ENCODE peak calls at places on chromosomes 13 and 19, in five cellular contexts. H is fibroblast of the aortic adventitia; Z is breast epithelium; U is NCI-H748 treated with DMSO at 0.1 percent for 48 hours; C is activated CD8-positive, alpha-beta T cell treated with anti-CD3 and anti-CD28 coated beads for 36 hours. I is an unnamed sample.

GRCh38 chr19:27776020-27776419 is 1436.9 kb downstream of the UQCRFS1 start:
- DNase-seq in C (peak), H (peak), U (no peak), Z (no peak), I (peak)

GRCh38 chr13:102569488-102569887 is 27.3 kb upstream of the TPP2 start:
- DNase-seq in C (no peak), H (peak), Z (no peak), U (no peak), I (peak)

GRCh38 chr13:112447761-112448603 is 71.8 kb downstream of the SPACA7 start:
- DNase-seq in Z (no peak), H (no peak), C (no peak), U (peak), I (no peak)

GRCh38 chr13:23760000-23760399 is 129.2 kb downstream of the MIPEP start:
- DNase-seq in U (no peak), Z (no peak), H (no peak), C (no peak), I (no peak)

GRCh38 chr13:48255954-48256353 is 22.9 kb downstream of the ITM2B start:
- DNase-seq in Z (no peak), U (no peak), H (no peak), C (no peak), I (peak)

GRCh38 chr19:3808420-3809143 is 22.4 kb upstream of the MATK start:
- DNase-seq in C (no peak), H (no peak), U (no peak), Z (no peak), I (no peak)

GRCh38 chr19:55372316-55373081 is 2.2 kb upstream of the IL11 start:
- DNase-seq in C (peak), H (peak), U (no peak), Z (no peak), I (peak)

GRCh38 chr13:33775339-33776108 is 42.4 kb upstream of the RFC3 start:
- DNase-seq in U (no peak), C (no peak), Z (no peak), H (no peak), I (no peak)

GRCh38 chr13:23450340-23451046 is 17.0 kb upstream of the SACS start:
- DNase-seq in C (no peak), Z (no peak), H (no peak), U (no peak), I (no peak)

GRCh38 chr13:99386495-99386894 is 79.3 kb upstream of the GPR183 start:
- DNase-seq in C (no peak), H (no peak), Z (no peak), U (no peak), I (no peak)

GRCh38 chr19:1970806-1971502 is 30.0 kb downstream of the CSNK1G2 start:
- DNase-seq in U (no peak), C (no peak), Z (no peak), H (no peak), I (no peak)

GRCh38 chr13:110869805-110870706 is 44.8 kb downstream of the ANKRD10 start:
- DNase-seq in C (peak), H (peak), U (no peak), Z (peak), I (peak)

GRCh38 chr19:1913781-1914577 is 8.8 kb downstream of the ADAT3 start:
- DNase-seq in Z (no peak), U (no peak), H (no peak), C (no peak), I (no peak)

GRCh38 chr13:82330499-82330898 is 1551.8 kb downstream of the SLITRK1 start:
- DNase-seq in H (peak), Z (no peak), U (no peak), C (no peak), I (peak)

GRCh38 chr13:95115525-95115924 is 185.7 kb downstream of the ABCC4 start:
- DNase-seq in H (no peak), U (peak), C (no peak), Z (no peak), I (no peak)

GRCh38 chr13:111567637-111568036 is 247.2 kb downstream of the TEX29 start:
- DNase-seq in H (no peak), Z (no peak), C (no peak), U (no peak), I (no peak)

GRCh38 chr13:27607125-27607524 is 13.2 kb downstream of the LNX2 start:
- DNase-seq in Z (no peak), H (peak), C (no peak), U (no peak), I (peak)

GRCh38 chr19:10565028-10565566 is 713 bp downstream of the KRI1 start:
- DNase-seq in Z (no peak), H (no peak), C (peak), U (no peak), I (peak)

GRCh38 chr13:27476943-27477681 is 26.7 kb upstream of the MTIF3 start:
- DNase-seq in H (peak), Z (peak), C (no peak), U (peak), I (peak)

GRCh38 chr19:10011974-10012373 is 1.3 kb upstream of the RDH8 start:
- DNase-seq in Z (no peak), C (no peak), H (no peak), U (no peak), I (no peak)

GRCh38 chr19:9406798-9407352 is 28.5 kb downstream of the ZNF266 start:
- DNase-seq in U (peak), Z (no peak), C (peak), H (peak), I (peak)

GRCh38 chr19:14528419-14529253 is 758 bp upstream of the TECR start:
- DNase-seq in C (no peak), U (no peak), H (no peak), Z (no peak), I (no peak)

GRCh38 chr19:50327461-50328256 is 1.5 kb downstream of the KCNC3 start:
- DNase-seq in U (no peak), H (no peak), Z (no peak), C (no peak), I (no peak)

GRCh38 chr19:4063369-4064072 is 3.2 kb downstream of the ZBTB7A start:
- DNase-seq in H (no peak), Z (no peak), C (no peak), U (no peak), I (no peak)

GRCh38 chr13:93843082-93843481 is 616.5 kb downstream of the GPC6 start:
- DNase-seq in C (no peak), Z (no peak), H (no peak), U (no peak), I (no peak)

GRCh38 chr19:17606786-17607185 is 51.3 kb downstream of the COLGALT1 start:
- DNase-seq in H (no peak), U (no peak), C (no peak), Z (no peak), I (no peak)

I was measured in cardiac fibroblast.